ENCODE peak calls at places on chromosome 13, in nine cellular contexts. I is CD4-positive, alpha-beta T cell; A is pancreas; Z is HFF-Myc; V is epithelial cell of esophagus; P is PC-9; U is Calu3; Q is GM10248; R is progenitor cell of endocrine pancreas. O is an unnamed sample.

GRCh38 chr13:69324109-69324886 is 783.3 kb upstream of the ATXN8OS start:
- DNase-seq in R (no peak), V (peak), Z (no peak), P (no peak), A (no peak), U (no peak), Q (no peak), I (no peak), O (no peak)

GRCh38 chr13:34371645-34372044 is 553.7 kb downstream of the RFC3 start:
- DNase-seq in P (no peak), Z (no peak), R (no peak), I (no peak), V (no peak), A (no peak), U (no peak), Q (no peak), O (no peak)

GRCh38 chr13:27203854-27204253 is 32.2 kb upstream of the USP12 start:
- DNase-seq in Q (no peak), U (no peak), A (no peak), Z (no peak), V (peak), R (no peak), P (no peak), I (no peak), O (no peak)

GRCh38 chr13:107157272-107157671 is 589.3 kb upstream of the ARGLU1 start:
- DNase-seq in Z (no peak), U (no peak), I (no peak), Q (no peak), P (no peak), V (no peak), R (no peak), A (no peak), O (no peak)

GRCh38 chr13:79085021-79085420 is 321.0 kb downstream of the RBM26 start:
- DNase-seq in I (no peak), Z (no peak), U (no peak), Q (no peak), P (no peak), A (no peak), R (no peak), V (no peak), O (no peak)

GRCh38 chr13:113974304-113975281 is 717 bp upstream of the C13orf46 start:
- DNase-seq in Z (no peak), P (no peak), R (no peak), I (no peak), U (no peak), V (no peak), Q (no peak), A (peak), O (no peak)

GRCh38 chr13:105050696-105051095 is 1484.8 kb downstream of the EFNB2 start:
- DNase-seq in V (no peak), P (no peak), A (no peak), Q (no peak), I (no peak), R (no peak), U (no peak), Z (no peak), O (no peak)

GRCh38 chr13:40187324-40187795 is 479.1 kb downstream of the FOXO1 start:
- DNase-seq in R (no peak), Z (no peak), I (peak), P (no peak), V (no peak), A (no peak), U (no peak), Q (no peak), O (no peak)

GRCh38 chr13:52162279-52163101 is 3.1 kb upstream of the NEK3 start:
- DNase-seq in Q (no peak), R (no peak), U (no peak), V (no peak), A (no peak), I (no peak), Z (no peak), P (no peak), O (no peak)

GRCh38 chr13:51645154-51645650 is 60.9 kb downstream of the WDFY2 start:
- DNase-seq in Z (no peak), U (no peak), I (peak), R (no peak), P (peak), Q (peak), V (peak), A (no peak), O (peak)

GRCh38 chr13:84894749-84895148 is 904.5 kb downstream of the SLITRK6 start:
- DNase-seq in Q (no peak), Z (no peak), A (peak), P (no peak), R (no peak), U (no peak), V (no peak), I (no peak), O (no peak)

GRCh38 chr13:39561971-39562370 is 41.0 kb downstream of the LHFPL6 start:
- DNase-seq in U (no peak), Q (no peak), R (no peak), Z (no peak), I (no peak), V (peak), A (no peak), P (no peak), O (no peak)

GRCh38 chr13:111031531-111031961 is 83.6 kb upstream of the ARHGEF7 start:
- DNase-seq in I (no peak), P (peak), Z (peak), V (no peak), R (no peak), A (no peak), Q (no peak), U (no peak), O (no peak)

GRCh38 chr13:22592515-22592914 is 588.3 kb upstream of the SGCG start:
- DNase-seq in I (no peak), Q (no peak), U (no peak), R (no peak), A (no peak), Z (no peak), V (peak), P (no peak), O (no peak)

GRCh38 chr13:112972867-112973576 is 4.0 kb downstream of the MCF2L start:
- DNase-seq in I (no peak), A (no peak), R (no peak), Q (no peak), P (peak), V (no peak), U (no peak), Z (no peak), O (no peak)

GRCh38 chr13:95710313-95710712 is 33.4 kb downstream of the DNAJC3 start:
- DNase-seq in U (no peak), A (no peak), V (peak), P (no peak), Q (no peak), I (no peak), Z (peak), R (no peak), O (no peak)

GRCh38 chr13:45292176-45292575 is 48.8 kb downstream of the TPT1 start:
- DNase-seq in R (no peak), I (no peak), A (no peak), P (peak), Z (no peak), Q (no peak), V (peak), U (peak), O (no peak)

GRCh38 chr13:86692291-86692690 is 893.1 kb upstream of the SLITRK6 start:
- DNase-seq in V (no peak), Q (no peak), A (no peak), R (no peak), P (no peak), I (no peak), U (no peak), Z (no peak), O (no peak)

GRCh38 chr13:23856008-23856750 is 33.0 kb downstream of the MIPEP start:
- DNase-seq in V (no peak), R (no peak), P (no peak), Z (no peak), U (no peak), A (no peak), Q (no peak), I (no peak), O (no peak)

GRCh38 chr13:112213467-112214245 is 146.7 kb downstream of the SOX1 start:
- DNase-seq in U (peak), Z (no peak), Q (no peak), V (no peak), A (peak), P (no peak), I (no peak), R (no peak), O (no peak)

GRCh38 chr13:102020611-102021216 is 381.1 kb downstream of the FGF14 start:
- DNase-seq in I (no peak), R (no peak), Z (no peak), Q (no peak), P (no peak), V (peak), A (no peak), U (peak), O (no peak)

GRCh38 chr13:63901630-63902029 is 2486.0 kb upstream of the PCDH20 start:
- DNase-seq in R (no peak), Z (no peak), Q (no peak), V (no peak), I (no peak), A (no peak), P (no peak), U (no peak), O (no peak)

GRCh38 chr13:113532156-113532806 is 41.8 kb upstream of the DCUN1D2 start:
- DNase-seq in I (no peak), P (peak), U (no peak), Z (no peak), R (no peak), A (no peak), V (no peak), Q (no peak), O (no peak)

GRCh38 chr13:30791354-30791921 is 56.1 kb downstream of the ALOX5AP start:
- DNase-seq in Z (peak), P (no peak), V (no peak), A (peak), U (no peak), I (no peak), R (no peak), Q (no peak), O (no peak)

GRCh38 chr13:111612918-111613317 is 292.5 kb downstream of the TEX29 start:
- DNase-seq in R (no peak), U (no peak), A (no peak), P (no peak), Q (no peak), V (no peak), I (no peak), Z (no peak), O (no peak)

GRCh38 chr13:111336666-111337065 is 16.2 kb downstream of the TEX29 start:
- DNase-seq in Z (no peak), A (no peak), U (no peak), I (no peak), P (no peak), Q (no peak), R (no peak), V (no peak), O (no peak)

GRCh38 chr13:111006508-111007031 is 91.7 kb upstream of the ANKRD10 start:
- DNase-seq in U (no peak), V (peak), R (no peak), Q (no peak), I (no peak), P (no peak), A (peak), Z (no peak), O (no peak)

GRCh38 chr13:44767257-44767656 is 191.1 kb upstream of the TSC22D1 start:
- DNase-seq in V (no peak), R (no peak), I (no peak), Q (no peak), Z (no peak), U (no peak), P (no peak), A (no peak), O (no peak)

GRCh38 chr13:24627864-24628418 is 52.3 kb upstream of the ATP12A start:
- DNase-seq in A (no peak), P (no peak), Z (no peak), V (no peak), I (no peak), U (no peak), Q (no peak), R (no peak), O (no peak)

GRCh38 chr13:98142427-98143156 is at the start of gene FARP1:
- DNase-seq in Z (no peak), A (peak), U (peak), R (peak), Q (peak), V (peak), P (peak), I (no peak), O (peak)
- TF ChIP-seq CTCF in Z (no peak), A (peak), U (no peak), R (peak), Q (peak), V (peak), P (no peak), I (no peak), O (peak)

DNA sequence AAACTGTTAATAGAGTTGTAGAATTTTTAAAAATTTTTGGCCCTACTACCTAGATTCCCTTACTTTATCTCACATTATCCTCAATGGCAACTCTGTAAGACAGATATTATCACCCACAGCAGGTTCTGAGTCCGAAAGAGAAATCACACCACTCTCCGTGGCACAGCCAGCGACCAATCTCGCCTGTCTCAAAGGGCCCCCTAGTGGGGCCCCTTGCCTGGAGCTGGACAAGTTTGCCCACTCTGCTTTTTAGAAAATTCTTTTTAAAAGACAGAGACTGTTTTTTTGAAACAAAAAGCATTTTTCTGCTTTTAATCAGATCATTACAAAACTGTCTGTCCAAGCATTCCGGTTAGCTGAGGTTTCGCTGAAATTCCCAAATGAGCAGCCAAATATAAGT is 21.7 kb downstream of the PHF11 start:
- DNase-seq in P (no peak), U (no peak), Z (no peak), V (no peak), I (no peak), R (no peak), Q (no peak), A (no peak), O (no peak)
- TF ChIP-seq CTCF in P (no peak), U (no peak), Z (peak), V (no peak), I (peak), R (peak), Q (no peak), A (no peak), O (no peak)

DNA sequence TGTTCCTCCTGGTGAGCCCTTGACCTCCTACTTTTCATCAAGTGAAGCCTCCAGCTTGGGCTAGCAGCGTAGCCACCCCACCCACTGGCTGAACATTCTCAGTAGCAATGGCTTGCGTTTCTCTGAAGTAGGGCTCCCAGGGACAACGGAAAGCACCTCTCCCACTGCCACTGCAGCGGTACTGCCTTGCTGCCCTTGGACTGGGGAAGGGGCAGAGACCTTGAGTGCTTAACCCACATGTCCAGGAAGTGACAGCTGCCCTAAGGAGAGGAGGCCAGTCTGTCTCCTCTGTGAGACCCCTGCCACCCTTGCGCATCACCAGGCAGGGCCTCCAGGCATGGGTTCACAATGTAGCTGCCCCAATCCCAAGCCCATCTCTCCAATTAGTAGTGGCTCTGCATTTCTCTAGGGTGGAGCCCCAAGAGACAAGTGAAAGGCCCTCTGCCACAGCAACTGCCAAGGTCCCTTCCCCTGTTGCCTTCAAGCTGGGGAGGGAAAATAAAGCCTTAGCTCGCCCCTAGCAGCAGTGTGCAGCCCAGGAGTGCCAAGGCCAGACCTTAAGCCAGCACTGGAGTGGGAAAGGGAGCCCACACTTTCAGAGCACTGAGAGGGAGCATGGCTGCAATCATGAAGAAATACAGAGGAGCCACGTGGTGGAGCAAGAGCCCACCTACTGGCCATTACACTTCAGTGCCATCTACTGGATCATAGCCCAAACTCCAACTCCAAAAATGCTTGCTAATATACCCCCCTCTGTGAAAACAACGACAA is 175.9 kb upstream of the TRPC4 start:
- DNase-seq in Q (no peak), U (peak), I (no peak), V (peak), Z (peak), A (no peak), P (peak), R (no peak), O (no peak)
- TF ChIP-seq CTCF in Q (peak), U (peak), I (no peak), V (peak), Z (peak), A (no peak), P (peak), R (peak), O (peak)

DNA sequence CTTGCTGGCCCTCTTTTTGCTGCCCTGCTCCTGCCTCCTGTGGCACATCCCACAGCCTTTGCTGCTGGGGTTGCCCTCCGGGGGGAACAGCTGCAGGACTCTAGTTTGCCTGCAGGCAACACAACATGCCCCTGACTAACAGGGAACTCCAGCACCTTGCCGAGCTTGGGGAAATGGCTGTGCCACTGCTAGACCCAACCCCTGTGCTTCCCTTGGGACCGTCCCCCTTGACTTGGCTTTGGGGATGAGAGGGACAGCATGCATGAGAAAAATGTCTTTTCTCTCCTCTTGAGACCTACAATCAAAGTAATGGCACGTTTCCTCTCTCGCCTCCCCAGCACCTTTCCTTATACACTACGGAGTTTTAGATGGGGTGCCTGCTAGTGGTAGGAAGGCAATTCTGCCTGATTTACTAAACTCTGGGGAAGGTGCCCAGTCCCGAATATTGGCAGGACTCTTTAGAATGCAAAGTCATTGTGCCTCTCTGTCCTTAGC is 12.4 kb upstream of the VWA8 start:
- DNase-seq in P (no peak), Q (no peak), A (no peak), R (no peak), I (no peak), Z (no peak), U (no peak), V (no peak), O (no peak)
- TF ChIP-seq CTCF in P (no peak), Q (no peak), A (no peak), R (no peak), I (no peak), Z (no peak), U (no peak), V (no peak), O (no peak)

DNA sequence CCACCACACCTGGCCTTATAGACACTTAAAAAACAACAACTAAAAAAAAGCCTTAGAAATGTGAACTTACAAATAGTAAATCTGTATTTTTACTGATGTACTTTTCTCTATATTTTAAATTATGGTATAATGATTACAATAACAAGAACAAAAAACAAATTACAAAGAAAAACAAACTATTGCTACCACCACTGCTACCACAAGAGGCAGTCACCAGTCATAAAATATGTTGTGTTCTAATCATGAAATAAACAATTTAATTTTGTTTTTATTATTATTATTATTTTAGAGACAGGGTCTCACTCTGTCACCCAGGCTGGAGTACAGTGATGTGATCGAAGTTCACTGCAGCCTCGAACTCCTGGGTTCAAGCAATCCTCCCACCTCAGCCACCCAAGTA is 72.2 kb downstream of the DIAPH3 start:
- DNase-seq in Z (no peak), A (no peak), P (no peak), I (no peak), U (no peak), V (no peak), R (no peak), Q (no peak), O (no peak)
- TF ChIP-seq CTCF in Z (no peak), A (no peak), P (peak), I (no peak), U (no peak), V (peak), R (no peak), Q (no peak), O (no peak)

DNA sequence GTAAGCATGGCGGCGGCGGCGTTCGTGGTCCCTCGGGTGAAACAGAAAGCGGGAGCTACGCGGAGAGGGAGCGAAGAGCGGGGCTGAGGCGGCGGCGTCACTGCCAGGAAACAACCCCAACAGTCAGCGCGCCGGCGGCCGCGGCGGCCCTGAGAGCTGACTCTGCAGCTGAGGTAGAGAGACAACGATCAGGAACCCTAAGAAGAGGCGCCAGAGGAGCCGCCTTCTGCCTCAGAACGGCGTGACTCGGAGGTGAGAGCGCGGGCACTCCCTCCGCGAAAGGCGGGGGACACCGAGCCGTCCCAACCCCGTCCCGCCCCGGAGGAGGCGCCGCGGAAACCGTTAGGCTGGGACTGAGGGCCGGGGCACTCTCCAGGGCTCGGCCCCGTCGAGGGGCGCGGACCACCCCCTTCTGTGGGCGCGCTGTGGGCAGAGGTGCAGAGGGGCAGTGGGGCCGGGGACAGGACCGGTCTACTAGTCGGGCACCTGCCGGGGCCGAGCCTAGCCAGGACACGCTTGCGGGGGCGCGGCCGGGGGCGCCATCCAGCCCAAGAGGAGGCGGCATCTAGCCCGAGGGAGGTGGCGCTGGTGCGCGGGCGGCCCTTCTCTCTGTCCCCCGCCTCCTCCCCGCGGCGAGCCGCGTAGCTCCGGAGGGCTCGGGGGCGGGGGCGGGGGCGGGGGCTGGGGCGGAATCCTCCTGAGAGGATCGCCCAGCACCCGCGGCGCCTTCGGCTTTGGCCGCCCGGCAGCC is 389 bp downstream of the FNDC3A start:
- DNase-seq in V (peak), Z (peak), Q (peak), A (peak), R (peak), I (peak), P (peak), U (peak), O (peak)
- TF ChIP-seq CTCF in V (no peak), Z (no peak), Q (peak), A (no peak), R (peak), I (no peak), P (no peak), U (no peak), O (peak)

O was measured in GM13977.